ENCODE peak calls at places on chromosomes 16 and 17, in eight cellular contexts. One of them, this sample, is unnamed. For H3K36me3, the result is how much of the 10 kb centered on the place peaks cover.

GRCh38 chr17:64448665-64449512 is at the start of gene MILR1:
- DNase-seq in heart left ventricle: peak
- DNase-seq in gastrocnemius medialis: no peak
- DNase-seq in CD8-positive, alpha-beta memory T cell: no peak
- DNase-seq in CD8-positive, alpha-beta T cell: no peak
- DNase-seq in heart right ventricle: peak
- DNase-seq in brain microvascular endothelial cell: peak
- DNase-seq in adrenal gland: peak
- DNase-seq in this sample: no peak

GRCh38 chr17:64622931-64623654 is 39.0 kb downstream of the SMURF2 start:
- DNase-seq in heart left ventricle: no peak
- DNase-seq in gastrocnemius medialis: no peak
- DNase-seq in CD8-positive, alpha-beta memory T cell: no peak
- DNase-seq in CD8-positive, alpha-beta T cell: no peak
- DNase-seq in heart right ventricle: no peak
- DNase-seq in brain microvascular endothelial cell: peak
- DNase-seq in adrenal gland: no peak
- DNase-seq in this sample: no peak

GRCh38 chr17:79991924-79992656 is 43.6 kb downstream of the TBC1D16 start:
- DNase-seq in heart left ventricle: peak
- DNase-seq in gastrocnemius medialis: no peak
- DNase-seq in CD8-positive, alpha-beta memory T cell: no peak
- DNase-seq in CD8-positive, alpha-beta T cell: no peak
- DNase-seq in heart right ventricle: peak
- DNase-seq in brain microvascular endothelial cell: no peak
- DNase-seq in adrenal gland: no peak
- DNase-seq in this sample: no peak

GRCh38 chr17:74430706-74431567 is 951 bp upstream of the GPRC5C start:
- DNase-seq in heart left ventricle: peak
- DNase-seq in gastrocnemius medialis: peak
- DNase-seq in CD8-positive, alpha-beta memory T cell: no peak
- DNase-seq in CD8-positive, alpha-beta T cell: no peak
- DNase-seq in heart right ventricle: peak
- DNase-seq in brain microvascular endothelial cell: peak
- DNase-seq in adrenal gland: peak
- DNase-seq in this sample: no peak

GRCh38 chr16:67649494-67649931 is 4.6 kb downstream of the CARMIL2 start:
- DNase-seq in heart left ventricle: no peak
- DNase-seq in gastrocnemius medialis: no peak
- DNase-seq in CD8-positive, alpha-beta memory T cell: no peak
- DNase-seq in CD8-positive, alpha-beta T cell: no peak
- DNase-seq in heart right ventricle: no peak
- DNase-seq in brain microvascular endothelial cell: no peak
- DNase-seq in adrenal gland: no peak
- DNase-seq in this sample: no peak

GRCh38 chr17:63399316-63399715 is 46.8 kb downstream of the CYB561 start:
- DNase-seq in heart left ventricle: no peak
- DNase-seq in gastrocnemius medialis: no peak
- DNase-seq in CD8-positive, alpha-beta memory T cell: no peak
- DNase-seq in CD8-positive, alpha-beta T cell: no peak
- DNase-seq in heart right ventricle: no peak
- DNase-seq in brain microvascular endothelial cell: peak
- DNase-seq in adrenal gland: no peak
- DNase-seq in this sample: no peak

GRCh38 chr16:64445245-64445644 is 676.6 kb downstream of the CDH11 start:
- DNase-seq in heart left ventricle: no peak
- DNase-seq in gastrocnemius medialis: no peak
- DNase-seq in CD8-positive, alpha-beta memory T cell: no peak
- DNase-seq in CD8-positive, alpha-beta T cell: no peak
- DNase-seq in heart right ventricle: no peak
- DNase-seq in brain microvascular endothelial cell: no peak
- DNase-seq in adrenal gland: no peak
- DNase-seq in this sample: no peak

GRCh38 chr16:10339777-10340752 is 45.8 kb upstream of the ATF7IP2 start:
- DNase-seq in heart left ventricle: no peak
- DNase-seq in gastrocnemius medialis: no peak
- DNase-seq in CD8-positive, alpha-beta memory T cell: no peak
- DNase-seq in CD8-positive, alpha-beta T cell: no peak
- DNase-seq in heart right ventricle: no peak
- DNase-seq in brain microvascular endothelial cell: no peak
- DNase-seq in adrenal gland: no peak
- DNase-seq in this sample: no peak

GRCh38 chr17:64736804-64737492 is 74.8 kb upstream of the SMURF2 start:
- DNase-seq in heart left ventricle: peak
- DNase-seq in gastrocnemius medialis: no peak
- DNase-seq in CD8-positive, alpha-beta memory T cell: peak
- DNase-seq in CD8-positive, alpha-beta T cell: peak
- DNase-seq in heart right ventricle: no peak
- DNase-seq in brain microvascular endothelial cell: peak
- DNase-seq in adrenal gland: peak
- DNase-seq in this sample: peak

GRCh38 chr17:82668631-82669099 is 20.4 kb upstream of the WDR45B start:
- DNase-seq in heart left ventricle: peak
- DNase-seq in gastrocnemius medialis: peak
- DNase-seq in CD8-positive, alpha-beta memory T cell: peak
- DNase-seq in CD8-positive, alpha-beta T cell: no peak
- DNase-seq in heart right ventricle: peak
- DNase-seq in brain microvascular endothelial cell: peak
- DNase-seq in adrenal gland: no peak
- DNase-seq in this sample: no peak

GRCh38 chr17:65062168-65062915 is 5.8 kb upstream of the GNA13 start:
- DNase-seq in heart left ventricle: no peak
- DNase-seq in gastrocnemius medialis: no peak
- DNase-seq in CD8-positive, alpha-beta memory T cell: no peak
- DNase-seq in CD8-positive, alpha-beta T cell: no peak
- DNase-seq in heart right ventricle: no peak
- DNase-seq in brain microvascular endothelial cell: no peak
- DNase-seq in adrenal gland: no peak
- DNase-seq in this sample: no peak

GRCh38 chr17:61551255-61551742 is 39.7 kb downstream of the NACA2 start:
- DNase-seq in heart left ventricle: no peak
- DNase-seq in gastrocnemius medialis: no peak
- DNase-seq in CD8-positive, alpha-beta memory T cell: no peak
- DNase-seq in CD8-positive, alpha-beta T cell: no peak
- DNase-seq in heart right ventricle: no peak
- DNase-seq in brain microvascular endothelial cell: no peak
- DNase-seq in adrenal gland: no peak
- DNase-seq in this sample: peak

GRCh38 chr17:38353084-38353604 is 1.5 kb downstream of the SOCS7 start:
- DNase-seq in heart left ventricle: no peak
- DNase-seq in gastrocnemius medialis: no peak
- DNase-seq in CD8-positive, alpha-beta memory T cell: no peak
- DNase-seq in CD8-positive, alpha-beta T cell: no peak
- DNase-seq in heart right ventricle: no peak
- DNase-seq in brain microvascular endothelial cell: no peak
- DNase-seq in adrenal gland: no peak
- DNase-seq in this sample: no peak

GRCh38 chr17:50111687-50112655 is 16.8 kb downstream of the PDK2 start:
- DNase-seq in heart left ventricle: peak
- DNase-seq in gastrocnemius medialis: peak
- DNase-seq in CD8-positive, alpha-beta memory T cell: no peak
- DNase-seq in CD8-positive, alpha-beta T cell: no peak
- DNase-seq in heart right ventricle: peak
- DNase-seq in brain microvascular endothelial cell: no peak
- DNase-seq in adrenal gland: peak
- DNase-seq in this sample: no peak

GRCh38 chr16:18979936-18980335 is 3.8 kb upstream of the TMC7 start:
- DNase-seq in heart left ventricle: no peak
- DNase-seq in gastrocnemius medialis: no peak
- DNase-seq in CD8-positive, alpha-beta memory T cell: no peak
- DNase-seq in CD8-positive, alpha-beta T cell: no peak
- DNase-seq in heart right ventricle: no peak
- DNase-seq in brain microvascular endothelial cell: no peak
- DNase-seq in adrenal gland: no peak
- DNase-seq in this sample: no peak

GRCh38 chr16:85227262-85227923 is 115.1 kb upstream of the CIBAR2 start:
- DNase-seq in heart left ventricle: no peak
- DNase-seq in gastrocnemius medialis: no peak
- DNase-seq in CD8-positive, alpha-beta memory T cell: no peak
- DNase-seq in CD8-positive, alpha-beta T cell: no peak
- DNase-seq in heart right ventricle: no peak
- DNase-seq in brain microvascular endothelial cell: no peak
- DNase-seq in adrenal gland: no peak
- DNase-seq in this sample: no peak

GRCh38 chr16:17461951-17462729 is 8.6 kb downstream of the XYLT1 start:
- DNase-seq in heart left ventricle: no peak
- DNase-seq in gastrocnemius medialis: no peak
- DNase-seq in CD8-positive, alpha-beta memory T cell: no peak
- DNase-seq in CD8-positive, alpha-beta T cell: no peak
- DNase-seq in heart right ventricle: no peak
- DNase-seq in brain microvascular endothelial cell: no peak
- DNase-seq in adrenal gland: no peak
- DNase-seq in this sample: no peak

GRCh38 chr17:80474231-80474932 is 2.0 kb downstream of the NPTX1 start:
- DNase-seq in heart left ventricle: no peak
- DNase-seq in gastrocnemius medialis: no peak
- DNase-seq in CD8-positive, alpha-beta memory T cell: no peak
- DNase-seq in CD8-positive, alpha-beta T cell: no peak
- DNase-seq in heart right ventricle: no peak
- DNase-seq in brain microvascular endothelial cell: no peak
- DNase-seq in adrenal gland: no peak
- DNase-seq in this sample: no peak

DNA sequence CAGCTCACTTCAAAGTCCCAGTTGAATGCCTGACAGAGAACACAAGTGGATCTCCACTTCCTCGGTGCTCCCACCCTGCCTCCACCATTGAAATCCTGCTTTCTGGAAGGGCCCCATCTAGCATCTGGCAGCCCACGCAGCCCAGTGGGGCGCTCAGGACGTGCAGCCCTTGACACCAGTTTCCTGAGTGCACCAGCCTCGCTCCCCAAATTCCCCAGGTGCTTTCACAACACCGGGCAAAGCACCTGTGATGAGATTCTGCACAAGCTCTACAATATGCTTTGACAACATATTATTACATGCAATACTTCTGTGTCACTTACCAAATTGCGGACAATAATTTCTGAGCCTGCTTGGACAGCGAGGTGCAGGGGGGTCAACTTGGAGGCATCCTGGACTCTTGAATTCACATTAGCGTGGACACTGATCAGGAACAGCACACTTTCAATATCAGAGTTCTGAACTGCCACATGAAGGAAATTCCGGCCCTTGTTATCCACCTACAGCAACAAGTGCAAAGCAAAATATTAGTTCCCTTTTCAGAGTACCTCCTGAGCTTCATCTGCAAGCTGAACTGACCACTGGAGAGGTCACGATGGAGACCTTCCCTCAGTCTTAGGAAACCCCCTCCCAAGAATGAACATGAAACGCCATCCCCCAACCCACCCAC is 33.9 kb downstream of the CYB5D2 start:
- DNase-seq in heart left ventricle: no peak
- DNase-seq in gastrocnemius medialis: no peak
- DNase-seq in CD8-positive, alpha-beta memory T cell: no peak
- DNase-seq in CD8-positive, alpha-beta T cell: no peak
- DNase-seq in heart right ventricle: no peak
- DNase-seq in brain microvascular endothelial cell: no peak
- DNase-seq in adrenal gland: no peak
- DNase-seq in this sample: no peak
- H3K36me3 ChIP-seq in heart left ventricle: half or more
- H3K36me3 ChIP-seq in gastrocnemius medialis: under half
- H3K36me3 ChIP-seq in CD8-positive, alpha-beta memory T cell: under half
- H3K36me3 ChIP-seq in CD8-positive, alpha-beta T cell: under half
- H3K36me3 ChIP-seq in heart right ventricle: half or more
- H3K36me3 ChIP-seq in brain microvascular endothelial cell: half or more
- H3K36me3 ChIP-seq in adrenal gland: under half
- H3K36me3 ChIP-seq in this sample: half or more

GRCh38 chr16:11700264-11701029 is 32.2 kb downstream of the SNN start:
- DNase-seq in heart left ventricle: no peak
- DNase-seq in gastrocnemius medialis: no peak
- DNase-seq in CD8-positive, alpha-beta memory T cell: no peak
- DNase-seq in CD8-positive, alpha-beta T cell: no peak
- DNase-seq in heart right ventricle: no peak
- DNase-seq in brain microvascular endothelial cell: no peak
- DNase-seq in adrenal gland: no peak
- DNase-seq in this sample: no peak

GRCh38 chr16:11698271-11698689 is 30.0 kb downstream of the SNN start:
- DNase-seq in heart left ventricle: no peak
- DNase-seq in gastrocnemius medialis: no peak
- DNase-seq in CD8-positive, alpha-beta memory T cell: no peak
- DNase-seq in CD8-positive, alpha-beta T cell: no peak
- DNase-seq in heart right ventricle: no peak
- DNase-seq in brain microvascular endothelial cell: peak
- DNase-seq in adrenal gland: no peak
- DNase-seq in this sample: peak

GRCh38 chr16:11699234-11699894 is 31.1 kb downstream of the SNN start:
- DNase-seq in heart left ventricle: no peak
- DNase-seq in gastrocnemius medialis: no peak
- DNase-seq in CD8-positive, alpha-beta memory T cell: no peak
- DNase-seq in CD8-positive, alpha-beta T cell: no peak
- DNase-seq in heart right ventricle: no peak
- DNase-seq in brain microvascular endothelial cell: no peak
- DNase-seq in adrenal gland: no peak
- DNase-seq in this sample: no peak

GRCh38 chr16:11696266-11697012 is 28.2 kb downstream of the SNN start:
- DNase-seq in heart left ventricle: no peak
- DNase-seq in gastrocnemius medialis: no peak
- DNase-seq in CD8-positive, alpha-beta memory T cell: no peak
- DNase-seq in CD8-positive, alpha-beta T cell: no peak
- DNase-seq in heart right ventricle: no peak
- DNase-seq in brain microvascular endothelial cell: no peak
- DNase-seq in adrenal gland: no peak
- DNase-seq in this sample: no peak

GRCh38 chr16:11697319-11697718 is 29.1 kb downstream of the SNN start:
- DNase-seq in heart left ventricle: no peak
- DNase-seq in gastrocnemius medialis: no peak
- DNase-seq in CD8-positive, alpha-beta memory T cell: no peak
- DNase-seq in CD8-positive, alpha-beta T cell: no peak
- DNase-seq in heart right ventricle: no peak
- DNase-seq in brain microvascular endothelial cell: no peak
- DNase-seq in adrenal gland: no peak
- DNase-seq in this sample: no peak
- H3K36me3 ChIP-seq in heart left ventricle: half or more
- H3K36me3 ChIP-seq in gastrocnemius medialis: under half
- H3K36me3 ChIP-seq in CD8-positive, alpha-beta memory T cell: under half
- H3K36me3 ChIP-seq in CD8-positive, alpha-beta T cell: under half
- H3K36me3 ChIP-seq in heart right ventricle: half or more
- H3K36me3 ChIP-seq in brain microvascular endothelial cell: half or more
- H3K36me3 ChIP-seq in adrenal gland: under half
- H3K36me3 ChIP-seq in this sample: half or more

GRCh38 chr17:13003927-13004326 is 13.9 kb downstream of the ELAC2 start:
- DNase-seq in heart left ventricle: no peak
- DNase-seq in gastrocnemius medialis: no peak
- DNase-seq in CD8-positive, alpha-beta memory T cell: no peak
- DNase-seq in CD8-positive, alpha-beta T cell: no peak
- DNase-seq in heart right ventricle: no peak
- DNase-seq in brain microvascular endothelial cell: no peak
- DNase-seq in adrenal gland: no peak
- DNase-seq in this sample: no peak
- H3K36me3 ChIP-seq in heart left ventricle: half or more
- H3K36me3 ChIP-seq in gastrocnemius medialis: under half
- H3K36me3 ChIP-seq in CD8-positive, alpha-beta memory T cell: half or more
- H3K36me3 ChIP-seq in CD8-positive, alpha-beta T cell: half or more
- H3K36me3 ChIP-seq in heart right ventricle: half or more
- H3K36me3 ChIP-seq in brain microvascular endothelial cell: half or more
- H3K36me3 ChIP-seq in adrenal gland: under half
- H3K36me3 ChIP-seq in this sample: half or more

DNA sequence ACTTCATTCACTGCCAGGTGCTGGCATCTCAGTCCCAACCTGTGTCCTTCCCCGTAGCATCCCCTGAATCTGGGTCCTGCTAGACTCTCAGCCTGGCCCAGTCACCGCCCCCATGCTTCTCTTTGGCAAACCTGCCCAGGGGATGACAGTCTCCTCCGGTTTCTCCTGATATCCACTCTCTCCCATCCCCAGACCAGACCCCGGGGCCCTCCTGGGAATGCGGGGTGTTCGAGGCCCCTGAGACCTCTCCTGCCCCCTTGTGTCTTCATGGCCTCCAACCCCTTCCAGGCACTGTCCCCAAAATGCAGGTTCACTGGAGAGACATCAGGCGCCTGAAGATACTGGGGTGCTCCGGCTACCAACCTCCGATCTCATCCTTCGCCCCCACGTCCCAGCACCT is 544 bp downstream of the STX1B start:
- DNase-seq in heart left ventricle: no peak
- DNase-seq in gastrocnemius medialis: no peak
- DNase-seq in CD8-positive, alpha-beta memory T cell: no peak
- DNase-seq in CD8-positive, alpha-beta T cell: no peak
- DNase-seq in heart right ventricle: no peak
- DNase-seq in brain microvascular endothelial cell: no peak
- DNase-seq in adrenal gland: no peak
- DNase-seq in this sample: no peak
- H3K36me3 ChIP-seq in heart left ventricle: under half
- H3K36me3 ChIP-seq in gastrocnemius medialis: under half
- H3K36me3 ChIP-seq in CD8-positive, alpha-beta memory T cell: under half
- H3K36me3 ChIP-seq in CD8-positive, alpha-beta T cell: under half
- H3K36me3 ChIP-seq in heart right ventricle: under half
- H3K36me3 ChIP-seq in brain microvascular endothelial cell: under half
- H3K36me3 ChIP-seq in adrenal gland: under half
- H3K36me3 ChIP-seq in this sample: under half